ENCODE peak calls at places on chromosomes 7 and 10, in six cellular contexts. S is naive thymus-derived CD4-positive, alpha-beta T cell; A is heart left ventricle; G is mesenchymal stem cell; K is suprapubic skin; I is colonic mucosa. R is an unnamed sample. For H3K4me1, H3K9me3 and H3K27me3, the result is how much of the 10 kb centered on the place peaks cover.

GRCh38 chr7:12731214-12731656 is 43.8 kb downstream of the ARL4A start:
- DNase-seq in S (peak), A (no peak), G (no peak), K (no peak), I (no peak), R (no peak)

GRCh38 chr7:139992353-139993054 is 70.2 kb downstream of the PARP12 start:
- DNase-seq in S (no peak), A (no peak), G (no peak), K (no peak), I (no peak), R (no peak)

GRCh38 chr7:106818736-106819135 is 46.3 kb upstream of the PIK3CG start:
- DNase-seq in S (no peak), A (no peak), G (no peak), K (no peak), I (no peak), R (no peak)

GRCh38 chr7:79317728-79318127 is 135.7 kb downstream of the MAGI2 start:
- DNase-seq in S (no peak), A (no peak), G (peak), K (no peak), I (no peak), R (peak)

GRCh38 chr10:22461891-22462290 is 116.6 kb downstream of the SPAG6 start:
- DNase-seq in S (no peak), A (no peak), G (no peak), K (no peak), I (no peak), R (no peak)

GRCh38 chr7:104534149-104534548 is 205.7 kb downstream of the LHFPL3 start:
- DNase-seq in S (no peak), A (no peak), G (no peak), K (no peak), I (no peak), R (no peak)

GRCh38 chr7:88219781-88220747 is at the start of gene SRI:
- DNase-seq in S (peak), A (peak), G (peak), K (peak), I (peak), R (peak)

GRCh38 chr10:47024046-47024322 is 112.8 kb downstream of the PTPN20 start:
- DNase-seq in S (no peak), A (no peak), G (no peak), K (no peak), I (no peak), R (no peak)

GRCh38 chr7:750111-750905 is 23.2 kb upstream of the PRKAR1B start:
- DNase-seq in S (no peak), A (no peak), G (no peak), K (no peak), I (no peak), R (no peak)

GRCh38 chr10:52048051-52048450 is 266.0 kb upstream of the DKK1 start:
- DNase-seq in S (no peak), A (no peak), G (no peak), K (no peak), I (no peak), R (no peak)

GRCh38 chr7:107122483-107122882 is 46.3 kb upstream of the HBP1 start:
- DNase-seq in S (no peak), A (no peak), G (peak), K (no peak), I (no peak), R (no peak)

GRCh38 chr10:114304566-114305421 is 65.7 kb downstream of the VWA2 start:
- DNase-seq in S (peak), A (peak), G (no peak), K (no peak), I (peak), R (no peak)

GRCh38 chr10:132476146-132477065 is 61.2 kb upstream of the INPP5A start:
- DNase-seq in S (no peak), A (no peak), G (no peak), K (peak), I (no peak), R (no peak)

GRCh38 chr7:71780282-71780681 is 631.9 kb downstream of the CALN1 start:
- DNase-seq in S (no peak), A (no peak), G (no peak), K (no peak), I (no peak), R (no peak)

GRCh38 chr7:115585015-115585655 is 445.4 kb downstream of the TFEC start:
- DNase-seq in S (no peak), A (no peak), G (no peak), K (no peak), I (no peak), R (no peak)

GRCh38 chr7:20283997-20284396 is 46.7 kb upstream of the ITGB8 start:
- DNase-seq in S (no peak), A (no peak), G (no peak), K (no peak), I (no peak), R (no peak)

GRCh38 chr7:55065079-55065478 is 46.3 kb downstream of the EGFR start:
- DNase-seq in S (no peak), A (peak), G (peak), K (no peak), I (no peak), R (peak)

GRCh38 chr7:1669954-1670893 is at the start of gene ELFN1:
- DNase-seq in S (no peak), A (no peak), G (no peak), K (peak), I (no peak), R (no peak)

GRCh38 chr7:143479055-143479766 is 1.5 kb downstream of the TAS2R41 start:
- DNase-seq in S (no peak), A (no peak), G (no peak), K (no peak), I (no peak), R (no peak)

GRCh38 chr10:26721561-26721960 is 24.1 kb downstream of the PDSS1 start:
- DNase-seq in S (no peak), A (no peak), G (no peak), K (no peak), I (no peak), R (no peak)

GRCh38 chr10:69319911-69320316 is 41.6 kb downstream of the HK1 start:
- DNase-seq in S (no peak), A (no peak), G (no peak), K (no peak), I (no peak), R (no peak)

GRCh38 chr10:48683424-48683823 is 1.2 kb upstream of the WDFY4 start:
- DNase-seq in S (no peak), A (no peak), G (no peak), K (no peak), I (no peak), R (no peak)

GRCh38 chr7:10939237-10939910 is 34.3 kb upstream of the PHF14 start:
- DNase-seq in S (no peak), A (no peak), G (no peak), K (no peak), I (no peak), R (no peak)

GRCh38 chr7:13551503-13551902 is 438.0 kb downstream of the ETV1 start:
- DNase-seq in S (no peak), A (no peak), G (no peak), K (no peak), I (no peak), R (no peak)

GRCh38 chr7:16428672-16429071 is 7.3 kb upstream of the CRPPA start:
- DNase-seq in S (no peak), A (no peak), G (peak), K (no peak), I (peak), R (no peak)

GRCh38 chr10:50561266-50561665 is 62.5 kb downstream of the SGMS1 start:
- DNase-seq in S (no peak), A (no peak), G (peak), K (no peak), I (no peak), R (no peak)

GRCh38 chr10:50560370-50560769 is 63.4 kb downstream of the SGMS1 start:
- DNase-seq in S (no peak), A (no peak), G (no peak), K (no peak), I (no peak), R (no peak)

GRCh38 chr10:50557130-50557682 is 66.5 kb downstream of the SGMS1 start:
- DNase-seq in S (no peak), A (no peak), G (no peak), K (no peak), I (no peak), R (no peak)

GRCh38 chr10:50556238-50557120 is 67.3 kb downstream of the SGMS1 start:
- DNase-seq in S (no peak), A (no peak), G (no peak), K (no peak), I (no peak), R (no peak)

GRCh38 chr10:50558368-50558767 is 65.4 kb downstream of the SGMS1 start:
- DNase-seq in S (no peak), A (no peak), G (no peak), K (no peak), I (no peak), R (no peak)
- H3K4me1 ChIP-seq in S (under half), A (half or more), G (under half), K (half or more), I (under half), R (under half)

GRCh38 chr7:32489788-32490126 is 423 bp downstream of the LSM5 start:
- DNase-seq in S (no peak), A (no peak), G (no peak), K (no peak), I (no peak), R (no peak)
- H3K9me3 ChIP-seq in S (under half), A (under half), G (under half), K (under half), I (under half), R (under half)

GRCh38 chr7:82443044-82443800 is at the start of gene CACNA2D1:
- DNase-seq in S (no peak), A (peak), G (no peak), K (no peak), I (peak), R (peak)

GRCh38 chr7:82443801-82444219 is 233 bp upstream of the CACNA2D1 start:
- DNase-seq in S (no peak), A (peak), G (peak), K (peak), I (peak), R (no peak)

GRCh38 chr7:82442492-82443043 is 1.0 kb downstream of the CACNA2D1 start:
- DNase-seq in S (no peak), A (peak), G (peak), K (no peak), I (no peak), R (peak)

GRCh38 chr7:82445226-82445625 is 1.6 kb upstream of the CACNA2D1 start:
- DNase-seq in S (no peak), A (no peak), G (no peak), K (no peak), I (no peak), R (no peak)

DNA sequence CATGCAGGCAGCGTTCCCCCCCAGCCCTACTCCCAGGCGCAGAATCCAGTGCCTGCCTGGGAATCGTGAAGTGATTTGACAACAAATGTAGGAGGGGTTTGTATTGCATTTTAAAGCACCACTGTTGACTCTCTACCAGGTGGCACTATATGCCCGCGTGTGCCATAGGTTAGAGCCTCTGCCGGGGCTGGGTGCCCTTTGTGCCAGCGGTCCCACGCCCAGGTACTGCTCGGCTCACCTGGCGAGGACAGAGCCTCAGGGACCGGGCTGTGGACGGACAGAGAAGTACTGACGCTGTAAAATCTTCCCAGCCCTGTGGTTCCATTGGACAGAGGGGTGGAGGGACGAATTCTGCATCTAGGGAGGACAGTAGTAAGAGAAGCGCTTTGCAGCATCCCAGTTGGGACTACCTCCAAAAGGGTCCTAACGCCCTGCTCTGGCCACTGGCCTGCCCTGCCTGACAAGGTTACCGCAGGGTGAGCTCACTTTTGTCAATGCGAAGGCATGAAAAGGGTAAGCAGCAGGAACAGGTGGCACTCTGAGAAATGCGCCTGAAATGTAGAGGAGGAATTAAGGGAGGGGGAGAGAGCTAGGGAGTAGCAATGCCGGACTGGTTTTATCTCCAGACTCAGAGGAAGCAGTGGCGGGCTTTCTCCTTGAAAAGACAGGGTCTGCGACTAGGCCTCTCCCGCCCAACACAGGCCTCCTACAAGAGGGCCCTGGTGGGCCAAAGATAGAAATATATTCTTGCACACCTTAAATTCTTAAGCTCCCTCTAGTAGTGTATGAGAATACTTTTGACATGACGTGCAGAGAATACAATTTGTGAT is 858 bp upstream of the CACNA2D1 start:
- DNase-seq in S (no peak), A (no peak), G (no peak), K (no peak), I (peak), R (peak)
- H3K27me3 ChIP-seq in S (under half), A (under half), G (under half), K (under half), I (under half), R (under half)

GRCh38 chr10:125114761-125115391 is 45.5 kb downstream of the CTBP2 start:
- DNase-seq in S (no peak), A (no peak), G (no peak), K (no peak), I (no peak), R (no peak)

GRCh38 chr10:125116041-125116649 is 44.2 kb downstream of the CTBP2 start:
- DNase-seq in S (no peak), A (no peak), G (no peak), K (no peak), I (no peak), R (no peak)

GRCh38 chr10:125113661-125114388 is 46.5 kb downstream of the CTBP2 start:
- DNase-seq in S (no peak), A (no peak), G (no peak), K (no peak), I (no peak), R (no peak)

GRCh38 chr10:125116652-125117310 is 43.6 kb downstream of the CTBP2 start:
- DNase-seq in S (no peak), A (no peak), G (no peak), K (peak), I (no peak), R (no peak)

GRCh38 chr10:125115409-125115808 is 45.0 kb downstream of the CTBP2 start:
- DNase-seq in S (no peak), A (no peak), G (no peak), K (no peak), I (no peak), R (no peak)
- H3K4me1 ChIP-seq in S (under half), A (half or more), G (under half), K (half or more), I (under half), R (under half)

GRCh38 chr7:53336133-53336532 is 300.7 kb downstream of the POM121L12 start:
- DNase-seq in S (no peak), A (no peak), G (no peak), K (no peak), I (no peak), R (no peak)

DNA sequence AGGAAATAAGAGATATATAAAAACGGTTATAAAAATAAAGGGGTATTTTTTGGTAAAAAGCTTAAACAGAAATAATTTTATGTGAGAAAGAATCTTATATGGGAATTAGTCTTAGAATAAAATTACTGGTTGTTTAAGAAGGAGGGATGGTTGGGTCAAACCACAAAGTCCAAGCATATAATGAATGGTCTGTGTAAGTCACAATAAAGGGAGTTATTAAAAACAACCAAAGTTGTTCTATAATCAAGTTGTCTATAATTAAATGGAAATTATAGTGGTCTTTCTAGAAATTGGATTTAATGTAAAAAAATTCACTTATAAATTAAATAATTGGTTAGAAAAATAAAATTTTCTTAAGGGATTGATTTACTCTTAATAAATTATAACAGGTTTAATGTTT is 304.8 kb downstream of the POM121L12 start:
- DNase-seq in S (no peak), A (no peak), G (no peak), K (no peak), I (no peak), R (no peak)
- H3K9me3 ChIP-seq in S (under half), A (under half), G (half or more), K (under half), I (under half), R (under half)

GRCh38 chr10:72337039-72337629 is 17.6 kb downstream of the DNAJB12 start:
- DNase-seq in S (peak), A (peak), G (peak), K (peak), I (peak), R (no peak)
- H3K27me3 ChIP-seq in S (under half), A (under half), G (under half), K (under half), I (under half), R (under half)

GRCh38 chr7:92782236-92782635 is 54.1 kb downstream of the CDK6 start:
- DNase-seq in S (no peak), A (no peak), G (no peak), K (no peak), I (no peak), R (no peak)
- H3K4me1 ChIP-seq in S (under half), A (under half), G (under half), K (under half), I (under half), R (under half)

DNA sequence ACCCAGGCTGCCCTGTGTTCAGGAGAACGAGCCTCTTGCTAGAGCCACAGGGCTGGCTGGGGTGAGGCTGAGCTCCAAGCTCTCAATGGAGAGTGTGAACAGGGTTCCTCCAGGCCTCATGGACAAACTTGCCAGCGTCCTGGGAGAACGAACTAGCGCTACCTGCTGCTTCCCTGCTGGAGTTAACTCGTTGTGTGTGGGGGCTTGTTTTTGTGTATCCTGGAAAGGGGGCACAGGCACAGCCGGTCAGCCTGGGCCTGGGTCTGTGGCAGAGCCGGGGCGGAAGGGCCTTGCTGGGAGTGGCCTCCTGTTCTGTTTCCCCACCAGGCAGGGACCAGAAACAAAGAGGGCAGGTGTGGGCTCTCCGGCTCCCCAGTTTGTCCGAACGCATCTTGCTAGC is 259.2 kb downstream of the DNAJB6 start:
- DNase-seq in S (no peak), A (no peak), G (no peak), K (no peak), I (no peak), R (no peak)
- H3K9me3 ChIP-seq in S (under half), A (under half), G (under half), K (under half), I (under half), R (under half)

DNA sequence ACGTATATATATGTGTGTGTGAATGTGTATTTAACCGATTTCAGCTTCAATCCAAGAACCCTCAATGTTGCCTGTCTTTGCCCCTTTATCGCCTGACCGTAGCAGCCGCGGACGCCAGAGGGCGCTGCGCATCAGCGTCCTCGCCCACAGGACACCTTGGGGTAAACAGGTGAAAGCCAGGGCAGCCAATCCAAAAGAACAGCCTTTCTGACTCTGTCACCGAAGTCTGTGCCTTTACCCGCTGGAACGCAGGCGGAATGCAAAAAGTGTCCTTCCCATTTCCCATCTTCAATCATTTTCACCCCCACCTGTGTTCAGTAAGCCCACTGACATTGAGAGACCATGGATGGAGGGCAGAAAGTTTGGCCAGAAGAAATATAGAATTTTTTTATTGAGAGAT is 3.6 kb downstream of the NXPH1 start:
- DNase-seq in S (no peak), A (no peak), G (no peak), K (no peak), I (peak), R (no peak)
- H3K27me3 ChIP-seq in S (under half), A (half or more), G (half or more), K (half or more), I (half or more), R (half or more)

GRCh38 chr7:130899071-130899451 is 165.1 kb upstream of the KLF14 start:
- DNase-seq in S (no peak), A (no peak), G (no peak), K (no peak), I (no peak), R (no peak)

GRCh38 chr7:130896898-130897514 is 163.0 kb upstream of the KLF14 start:
- DNase-seq in S (peak), A (peak), G (peak), K (peak), I (peak), R (no peak)

GRCh38 chr7:130896051-130896881 is 162.3 kb upstream of the KLF14 start:
- DNase-seq in S (no peak), A (no peak), G (peak), K (no peak), I (no peak), R (peak)

GRCh38 chr7:130899638-130900401 is 165.8 kb upstream of the KLF14 start:
- DNase-seq in S (no peak), A (no peak), G (peak), K (no peak), I (peak), R (peak)

GRCh38 chr7:130897515-130898419 is 163.8 kb upstream of the KLF14 start:
- DNase-seq in S (no peak), A (no peak), G (no peak), K (no peak), I (no peak), R (no peak)
- H3K4me1 ChIP-seq in S (under half), A (half or more), G (half or more), K (half or more), I (under half), R (half or more)